ENCODE peak calls at places on chromosome 16, in six cellular contexts. W is tibial nerve, L is H1, T is A549, I is adrenal gland, P is transverse colon. Q is an unnamed sample.

GRCh38 chr16:50422926-50423325 is 54.1 kb upstream of the BRD7 start:
- DNase-seq in L (no peak), T (no peak), I (no peak), P (no peak), W (no peak), Q (no peak)

GRCh38 chr16:87000007-87000406 is 317.2 kb downstream of the C16orf95 start:
- DNase-seq in L (no peak), I (no peak), T (no peak), P (no peak), W (no peak), Q (no peak)

GRCh38 chr16:81486555-81487061 is 42.0 kb downstream of the CMIP start:
- DNase-seq in W (peak; percentile 46), I (peak; percentile 61), P (no peak), L (no peak), T (no peak), Q (peak; percentile 53)

GRCh38 chr16:52837251-52837650 is 215.4 kb downstream of the CHD9NB start:
- DNase-seq in I (no peak), W (no peak), P (no peak), L (no peak), T (peak; percentile 7), Q (no peak)

GRCh38 chr16:86874141-86874540 is 295.8 kb downstream of the FOXL1 start:
- DNase-seq in T (no peak), W (no peak), P (no peak), L (peak; percentile 19), I (peak; percentile 27), Q (no peak)

GRCh38 chr16:67936124-67936875 is at the start of gene PSMB10:
- DNase-seq in I (peak; percentile 79), L (no peak), P (no peak), T (peak; percentile 54), W (no peak), Q (peak; percentile 66)

GRCh38 chr16:81204794-81205680 is 33.5 kb upstream of the BCO1 start:
- DNase-seq in W (no peak), I (peak; percentile 70), P (peak; percentile 36), T (peak; percentile 63), L (no peak), Q (no peak)

GRCh38 chr16:46555981-46556380 is 65.2 kb downstream of the SHCBP1 start:
- DNase-seq in W (no peak), P (no peak), L (no peak), I (no peak), T (no peak), Q (no peak)

GRCh38 chr16:85612191-85612800 is 826 bp upstream of the GSE1 start:
- DNase-seq in I (peak; percentile 93), T (peak; percentile 97), W (peak; percentile 44), L (no peak), P (peak; percentile 87), Q (peak; percentile 90)

GRCh38 chr16:85422374-85423185 is 190.5 kb upstream of the GSE1 start:
- DNase-seq in L (no peak), W (no peak), I (no peak), P (peak; percentile 85), T (no peak), Q (peak; percentile 87)

GRCh38 chr16:68790130-68790761 is 53.1 kb upstream of the TANGO6 start:
- DNase-seq in L (no peak), I (no peak), P (peak; percentile 18), W (no peak), T (peak; percentile 70), Q (peak; percentile 60)

GRCh38 chr16:81405702-81406113 is 38.9 kb upstream of the CMIP start:
- DNase-seq in T (peak; percentile 96), I (peak; percentile 50), W (no peak), L (peak; percentile 53), P (no peak), Q (no peak)

GRCh38 chr16:46621902-46622676 is 910 bp upstream of the SHCBP1 start:
- DNase-seq in L (no peak), T (no peak), P (no peak), I (no peak), W (no peak), Q (no peak)

GRCh38 chr16:80739523-80739922 is 64.9 kb downstream of the CDYL2 start:
- DNase-seq in L (no peak), T (no peak), W (no peak), I (no peak), P (no peak), Q (no peak)

GRCh38 chr16:72092832-72093447 is 480 bp downstream of the TXNL4B start:
- DNase-seq in L (no peak), W (no peak), T (peak; percentile 50), I (no peak), P (no peak), Q (no peak)

GRCh38 chr16:16143941-16144340 is 79.4 kb downstream of the ABCC6 start:
- DNase-seq in L (no peak), T (no peak), W (no peak), P (no peak), I (no peak), Q (no peak)

GRCh38 chr16:85441189-85441889 is 171.8 kb upstream of the GSE1 start:
- DNase-seq in W (no peak), T (no peak), I (no peak), L (no peak), P (no peak), Q (no peak)

GRCh38 chr16:54050281-54051210 is 236.0 kb downstream of the IRX3 start:
- DNase-seq in L (no peak), T (no peak), P (no peak), W (no peak), I (no peak), Q (no peak)

GRCh38 chr16:3254309-3254708 is 2.1 kb downstream of the MEFV start:
- DNase-seq in L (no peak), T (no peak), I (no peak), W (no peak), P (no peak), Q (no peak)

GRCh38 chr16:57503366-57503765 is 17.1 kb upstream of the DOK4 start:
- DNase-seq in P (no peak), L (no peak), I (no peak), T (no peak), W (no peak), Q (no peak)

GRCh38 chr16:54351171-54351570 is 64.6 kb upstream of the IRX3 start:
- DNase-seq in L (no peak), P (no peak), I (no peak), T (no peak), W (no peak), Q (no peak)

GRCh38 chr16:47180073-47180472 is 36.3 kb upstream of the NETO2 start:
- DNase-seq in W (no peak), L (no peak), T (no peak), I (no peak), P (no peak), Q (no peak)

GRCh38 chr16:4320030-4320429 is 4.2 kb downstream of the GLIS2 start:
- DNase-seq in L (no peak), P (no peak), W (no peak), I (peak; percentile 35), T (no peak), Q (peak; percentile 17)

GRCh38 chr16:4317471-4318170 is 1.8 kb downstream of the GLIS2 start:
- DNase-seq in P (no peak), I (peak; percentile 69), L (no peak), W (no peak), T (no peak), Q (no peak)

GRCh38 chr16:4316732-4317461 is 1.0 kb downstream of the GLIS2 start:
- DNase-seq in I (peak; percentile 73), T (no peak), P (peak; percentile 30), W (no peak), L (no peak), Q (peak; percentile 58)

GRCh38 chr16:4319454-4319853 is 3.6 kb downstream of the GLIS2 start:
- DNase-seq in I (peak; percentile 46), P (peak; percentile 59), W (no peak), T (no peak), L (no peak), Q (no peak)

GRCh38 chr16:4318171-4318910 is 2.5 kb downstream of the GLIS2 start:
- DNase-seq in I (no peak), L (no peak), P (no peak), W (no peak), T (no peak), Q (no peak)
- H3K4me3 ChIP-seq in I (peak overlapping the region; percentile 78), L (no peak overlapping the region), P (no peak overlapping the region), W (no peak overlapping the region), T (peak overlapping the region; percentile 87), Q (no peak overlapping the region)

DNA sequence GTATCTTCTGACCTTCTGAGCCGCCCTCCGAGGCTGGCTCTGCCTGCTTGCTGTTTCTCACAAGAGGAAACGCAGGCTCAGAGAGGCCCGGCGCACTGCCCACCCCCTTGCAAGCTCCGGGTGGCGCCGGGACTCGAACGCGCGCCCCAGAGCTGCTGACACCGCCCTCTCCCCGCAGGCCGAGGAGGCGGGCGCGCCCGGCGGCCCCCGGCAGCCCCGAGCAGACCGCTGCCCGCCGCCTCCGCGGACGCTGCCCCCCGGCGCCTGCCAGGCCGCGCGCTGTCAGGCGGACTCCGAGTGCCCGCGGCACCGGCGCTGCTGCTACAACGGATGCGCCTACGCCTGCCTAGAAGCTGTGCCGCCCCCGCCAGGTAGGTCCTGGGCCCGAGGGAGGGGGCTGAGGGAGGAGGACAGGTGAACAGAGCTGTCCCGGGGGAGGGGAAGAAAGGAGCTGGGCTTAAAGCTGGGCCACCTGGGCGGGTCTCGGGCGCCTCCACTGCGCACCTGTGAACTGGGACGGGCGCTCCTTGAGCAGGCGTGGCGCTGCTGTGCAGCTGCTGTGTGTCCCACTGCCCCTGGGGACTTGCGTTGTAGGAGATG is 18.2 kb downstream of the WFDC1 start:
- DNase-seq in W (no peak), I (no peak), T (no peak), L (peak; percentile 58), P (peak; percentile 82), Q (no peak)
- TF ChIP-seq POLR2A in W (no peak), I (no peak), T (no peak), L (no peak), P (no peak), Q (no peak)

GRCh38 chr16:10668322-10669045 is 26.2 kb downstream of the TEKT5 start:
- DNase-seq in L (no peak), P (no peak), T (peak; percentile 45), W (no peak), I (peak; percentile 21), Q (no peak)

GRCh38 chr16:10675221-10675620 is 19.5 kb downstream of the TEKT5 start:
- DNase-seq in P (no peak), L (no peak), W (no peak), T (no peak), I (no peak), Q (no peak)

GRCh38 chr16:10675861-10676260 is 18.9 kb downstream of the TEKT5 start:
- DNase-seq in I (no peak), P (no peak), L (no peak), T (no peak), W (no peak), Q (no peak)

GRCh38 chr16:10669791-10670190 is 24.9 kb downstream of the TEKT5 start:
- DNase-seq in T (no peak), I (no peak), P (no peak), L (no peak), W (no peak), Q (no peak)

DNA sequence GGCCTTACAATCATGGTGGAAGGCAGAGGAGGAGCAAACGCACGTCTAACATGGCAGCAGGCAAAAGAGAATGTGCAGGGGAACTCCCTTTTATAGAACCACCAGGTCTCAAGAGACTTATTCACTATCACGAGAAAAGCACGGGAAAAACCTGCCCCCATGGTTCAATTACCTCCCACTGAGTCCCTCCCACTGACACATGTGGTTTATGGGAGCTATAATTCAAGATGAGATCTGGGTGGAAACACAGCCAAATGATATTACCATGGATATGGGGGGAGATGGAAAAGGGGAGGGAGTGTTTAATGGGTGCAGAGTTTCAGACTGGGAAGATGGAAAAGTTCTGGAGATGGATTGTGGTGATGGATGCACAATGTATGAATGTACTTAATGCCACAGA is 23.0 kb downstream of the TEKT5 start:
- DNase-seq in P (no peak), L (no peak), W (no peak), I (no peak), T (no peak), Q (no peak)
- H3K4me3 ChIP-seq in P (no peak overlapping the region), L (no peak overlapping the region), W (no peak overlapping the region), I (no peak overlapping the region), T (no peak overlapping the region), Q (no peak overlapping the region)

GRCh38 chr16:66925322-66925840 is at the start of gene RRAD:
- DNase-seq in L (no peak), T (no peak), P (peak; percentile 56), I (peak; percentile 63), W (no peak), Q (no peak)
- TF ChIP-seq POLR2A in L (no peak), T (no peak), P (no peak), I (peak; percentile 73), W (no peak), Q (no peak)